ENCODE peak calls at places on chromosomes 5 and 9, in ten cellular contexts. One of them, this sample, is unnamed.

GRCh38 chr9:125329978-125330377 is 68.4 kb downstream of the GAPVD1 start:
- DNase-seq in colonic mucosa: no peak
- DNase-seq in endothelial cell: no peak
- DNase-seq in stimulated activated CD4-positive, alpha-beta T cell treated with anti-CD3 and anti-CD28 coated beads, Interleukin-1b, Interleukin-23, amount 100 ng/mL, for 48 hours: no peak
- DNase-seq in NCI-H524: no peak
- DNase-seq in posterior vena cava: no peak
- DNase-seq in mesothelial cell of epicardium: no peak
- DNase-seq in D341Med: no peak
- DNase-seq in CD4-positive, CD25-positive, alpha-beta regulatory T cell: no peak
- DNase-seq in NCI-H82: no peak
- DNase-seq in this sample: no peak

GRCh38 chr5:9920696-9921095 is 290.5 kb upstream of the TAS2R1 start:
- DNase-seq in colonic mucosa: no peak
- DNase-seq in endothelial cell: no peak
- DNase-seq in stimulated activated CD4-positive, alpha-beta T cell treated with anti-CD3 and anti-CD28 coated beads, Interleukin-1b, Interleukin-23, amount 100 ng/mL, for 48 hours: no peak
- DNase-seq in NCI-H524: no peak
- DNase-seq in posterior vena cava: no peak
- DNase-seq in mesothelial cell of epicardium: no peak
- DNase-seq in D341Med: no peak
- DNase-seq in CD4-positive, CD25-positive, alpha-beta regulatory T cell: no peak
- DNase-seq in NCI-H82: peak; percentile 3
- DNase-seq in this sample: no peak

GRCh38 chr5:33457817-33458216 is 17.1 kb downstream of the TARS1 start:
- DNase-seq in colonic mucosa: no peak
- DNase-seq in endothelial cell: no peak
- DNase-seq in stimulated activated CD4-positive, alpha-beta T cell treated with anti-CD3 and anti-CD28 coated beads, Interleukin-1b, Interleukin-23, amount 100 ng/mL, for 48 hours: no peak
- DNase-seq in NCI-H524: no peak
- DNase-seq in posterior vena cava: no peak
- DNase-seq in mesothelial cell of epicardium: no peak
- DNase-seq in D341Med: no peak
- DNase-seq in CD4-positive, CD25-positive, alpha-beta regulatory T cell: no peak
- DNase-seq in NCI-H82: no peak
- DNase-seq in this sample: no peak

GRCh38 chr9:121708768-121709488 is 57.5 kb downstream of the DAB2IP start:
- DNase-seq in colonic mucosa: no peak
- DNase-seq in endothelial cell: no peak
- DNase-seq in stimulated activated CD4-positive, alpha-beta T cell treated with anti-CD3 and anti-CD28 coated beads, Interleukin-1b, Interleukin-23, amount 100 ng/mL, for 48 hours: no peak
- DNase-seq in NCI-H524: no peak
- DNase-seq in posterior vena cava: peak; percentile 85
- DNase-seq in mesothelial cell of epicardium: no peak
- DNase-seq in D341Med: no peak
- DNase-seq in CD4-positive, CD25-positive, alpha-beta regulatory T cell: no peak
- DNase-seq in NCI-H82: peak; percentile 38
- DNase-seq in this sample: no peak

GRCh38 chr9:130714586-130715110 is 21.1 kb downstream of the EXOSC2 start:
- DNase-seq in colonic mucosa: no peak
- DNase-seq in endothelial cell: no peak
- DNase-seq in stimulated activated CD4-positive, alpha-beta T cell treated with anti-CD3 and anti-CD28 coated beads, Interleukin-1b, Interleukin-23, amount 100 ng/mL, for 48 hours: no peak
- DNase-seq in NCI-H524: no peak
- DNase-seq in posterior vena cava: no peak
- DNase-seq in mesothelial cell of epicardium: no peak
- DNase-seq in D341Med: no peak
- DNase-seq in CD4-positive, CD25-positive, alpha-beta regulatory T cell: no peak
- DNase-seq in NCI-H82: no peak
- DNase-seq in this sample: no peak

GRCh38 chr5:4097194-4097593 is 501.6 kb downstream of the IRX1 start:
- DNase-seq in colonic mucosa: no peak
- DNase-seq in endothelial cell: no peak
- DNase-seq in stimulated activated CD4-positive, alpha-beta T cell treated with anti-CD3 and anti-CD28 coated beads, Interleukin-1b, Interleukin-23, amount 100 ng/mL, for 48 hours: no peak
- DNase-seq in NCI-H524: no peak
- DNase-seq in posterior vena cava: no peak
- DNase-seq in mesothelial cell of epicardium: no peak
- DNase-seq in D341Med: no peak
- DNase-seq in CD4-positive, CD25-positive, alpha-beta regulatory T cell: no peak
- DNase-seq in NCI-H82: no peak
- DNase-seq in this sample: no peak

GRCh38 chr5:175813943-175814630 is 57.3 kb upstream of the CPLX2 start:
- DNase-seq in colonic mucosa: no peak
- DNase-seq in endothelial cell: no peak
- DNase-seq in stimulated activated CD4-positive, alpha-beta T cell treated with anti-CD3 and anti-CD28 coated beads, Interleukin-1b, Interleukin-23, amount 100 ng/mL, for 48 hours: no peak
- DNase-seq in NCI-H524: no peak
- DNase-seq in posterior vena cava: no peak
- DNase-seq in mesothelial cell of epicardium: no peak
- DNase-seq in D341Med: no peak
- DNase-seq in CD4-positive, CD25-positive, alpha-beta regulatory T cell: no peak
- DNase-seq in NCI-H82: no peak
- DNase-seq in this sample: no peak

GRCh38 chr9:83794051-83794450 is 23.5 kb downstream of the GKAP1 start:
- DNase-seq in colonic mucosa: no peak
- DNase-seq in endothelial cell: no peak
- DNase-seq in stimulated activated CD4-positive, alpha-beta T cell treated with anti-CD3 and anti-CD28 coated beads, Interleukin-1b, Interleukin-23, amount 100 ng/mL, for 48 hours: no peak
- DNase-seq in NCI-H524: no peak
- DNase-seq in posterior vena cava: no peak
- DNase-seq in mesothelial cell of epicardium: no peak
- DNase-seq in D341Med: no peak
- DNase-seq in CD4-positive, CD25-positive, alpha-beta regulatory T cell: no peak
- DNase-seq in NCI-H82: no peak
- DNase-seq in this sample: no peak

GRCh38 chr9:92609142-92609500 is 60.8 kb downstream of the IPPK start:
- DNase-seq in colonic mucosa: no peak
- DNase-seq in endothelial cell: no peak
- DNase-seq in stimulated activated CD4-positive, alpha-beta T cell treated with anti-CD3 and anti-CD28 coated beads, Interleukin-1b, Interleukin-23, amount 100 ng/mL, for 48 hours: no peak
- DNase-seq in NCI-H524: peak; percentile 28
- DNase-seq in posterior vena cava: no peak
- DNase-seq in mesothelial cell of epicardium: no peak
- DNase-seq in D341Med: no peak
- DNase-seq in CD4-positive, CD25-positive, alpha-beta regulatory T cell: no peak
- DNase-seq in NCI-H82: peak; percentile 75
- DNase-seq in this sample: no peak

GRCh38 chr9:117704024-117704575 is at the start of gene TLR4:
- DNase-seq in colonic mucosa: peak; percentile 60
- DNase-seq in endothelial cell: peak; percentile 22
- DNase-seq in stimulated activated CD4-positive, alpha-beta T cell treated with anti-CD3 and anti-CD28 coated beads, Interleukin-1b, Interleukin-23, amount 100 ng/mL, for 48 hours: no peak
- DNase-seq in NCI-H524: no peak
- DNase-seq in posterior vena cava: peak; percentile 90
- DNase-seq in mesothelial cell of epicardium: no peak
- DNase-seq in D341Med: no peak
- DNase-seq in CD4-positive, CD25-positive, alpha-beta regulatory T cell: no peak
- DNase-seq in NCI-H82: no peak
- DNase-seq in this sample: no peak